ENCODE peak calls at places on chromosomes 12 and 14, in five cellular contexts. K is HFF-Myc, W is A673, J is IMR-90, N is AG10803. I is an unnamed sample.

GRCh38 chr12:58811346-58811745 is 109.0 kb downstream of the LRIG3 start:
- DNase-seq in K (no peak), W (no peak), J (no peak), N (no peak), I (no peak)

GRCh38 chr14:85532981-85533820 is 3.3 kb downstream of the FLRT2 start:
- DNase-seq in K (no peak), W (peak; percentile 96), J (peak; percentile 87), N (peak; percentile 87), I (peak; percentile 90)

GRCh38 chr14:70995671-70996070 is 88.4 kb downstream of the PCNX1 start:
- DNase-seq in K (no peak), W (no peak), J (peak; percentile 6), N (peak; percentile 8), I (peak; percentile 33)

GRCh38 chr14:69749956-69750355 is 17.0 kb upstream of the SRSF5 start:
- DNase-seq in K (no peak), W (no peak), J (no peak), N (no peak), I (no peak)

GRCh38 chr12:14768823-14769405 is 34.4 kb downstream of the WBP11 start:
- DNase-seq in K (no peak), W (no peak), J (peak; percentile 44), N (peak; percentile 22), I (peak; percentile 37)

GRCh38 chr12:25320123-25321006 is 69.6 kb upstream of the KRAS start:
- DNase-seq in K (no peak), W (peak; percentile 24), J (no peak), N (peak; percentile 24), I (no peak)

GRCh38 chr12:70604662-70605061 is 32.6 kb downstream of the PTPRB start:
- DNase-seq in K (no peak), W (no peak), J (no peak), N (no peak), I (no peak)

GRCh38 chr12:93785262-93786010 is 108.3 kb downstream of the CRADD start:
- DNase-seq in K (peak; percentile 91), W (peak; percentile 52), J (peak; percentile 97), N (peak; percentile 96), I (peak; percentile 96)

GRCh38 chr14:105890474-105891220 is 364.3 kb downstream of the TMEM121 start:
- DNase-seq in K (no peak), W (no peak), J (no peak), N (no peak), I (no peak)

DNA sequence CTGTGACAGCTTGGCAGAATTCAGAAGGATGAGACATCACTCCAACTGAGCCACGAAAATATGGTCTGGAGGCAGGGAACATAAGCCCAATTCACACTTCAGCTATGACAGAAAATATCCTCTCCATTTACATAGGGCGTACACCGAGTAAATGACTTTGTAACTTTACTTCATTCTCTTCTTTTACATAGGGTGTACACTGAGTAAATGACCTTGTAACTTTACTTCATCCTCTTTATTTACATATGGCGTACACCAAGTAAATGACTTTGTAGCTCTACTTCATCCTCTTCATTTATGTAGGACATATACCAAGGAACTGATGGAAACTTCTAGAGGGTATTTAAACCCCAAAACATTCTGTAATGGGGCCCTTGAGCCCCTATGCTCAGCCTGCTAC is 14.1 kb upstream of the MAPKAPK5 start:
- DNase-seq in K (no peak), W (no peak), J (no peak), N (no peak), I (no peak)
- TF ChIP-seq CTCF in K (no peak), W (no peak), J (no peak), N (no peak), I (no peak)

GRCh38 chr14:37588956-37589737 is 5.9 kb downstream of the FOXA1 start:
- DNase-seq in K (no peak), W (no peak), J (no peak), N (no peak), I (no peak)

GRCh38 chr14:37590096-37590809 is 4.8 kb downstream of the FOXA1 start:
- DNase-seq in K (no peak), W (no peak), J (no peak), N (no peak), I (no peak)

GRCh38 chr14:37587438-37587837 is 7.6 kb downstream of the FOXA1 start:
- DNase-seq in K (no peak), W (no peak), J (no peak), N (no peak), I (no peak)

GRCh38 chr14:37587881-37588666 is 7.0 kb downstream of the FOXA1 start:
- DNase-seq in K (no peak), W (no peak), J (no peak), N (no peak), I (no peak)

GRCh38 chr14:37588667-37588955 is 6.4 kb downstream of the FOXA1 start:
- DNase-seq in K (no peak), W (no peak), J (no peak), N (no peak), I (no peak)
- H3K4me3 ChIP-seq in K (no peak overlapping the region), W (no peak overlapping the region), J (no peak overlapping the region), N (no peak overlapping the region), I (no peak overlapping the region)

DNA sequence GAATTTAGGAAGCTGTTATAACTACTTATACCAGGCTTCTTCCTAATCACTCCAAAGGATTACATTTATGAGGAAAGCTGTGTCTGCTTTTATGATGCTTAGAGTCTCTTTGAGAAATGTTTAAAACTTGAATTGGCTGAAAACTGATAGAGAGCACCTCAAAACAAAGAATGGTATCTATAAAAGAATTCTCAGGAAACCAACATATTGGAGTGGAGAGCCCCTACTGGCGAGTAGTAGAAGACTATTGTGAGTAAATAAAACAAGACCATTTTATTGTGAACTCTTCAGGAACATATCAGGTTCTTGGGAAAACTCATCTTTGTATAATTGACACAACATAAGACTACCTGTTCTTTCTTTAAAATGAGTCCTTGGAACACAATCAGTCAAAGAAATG is 578.6 kb downstream of the RERGL start:
- DNase-seq in K (no peak), W (peak; percentile 24), J (no peak), N (no peak), I (no peak)
- TF ChIP-seq CTCF in K (no peak), W (peak; percentile 46), J (no peak), N (no peak), I (no peak)

GRCh38 chr14:65303902-65304222 is 108.7 kb upstream of the FUT8 start:
- DNase-seq in K (no peak), W (no peak), J (no peak), N (no peak), I (no peak)
- H3K4me3 ChIP-seq in K (no peak overlapping the region), W (no peak overlapping the region), J (no peak overlapping the region), N (no peak overlapping the region), I (no peak overlapping the region)

GRCh38 chr12:77202457-77203060 is 137.2 kb upstream of the E2F7 start:
- DNase-seq in K (no peak), W (no peak), J (no peak), N (peak; percentile 25), I (no peak)

DNA sequence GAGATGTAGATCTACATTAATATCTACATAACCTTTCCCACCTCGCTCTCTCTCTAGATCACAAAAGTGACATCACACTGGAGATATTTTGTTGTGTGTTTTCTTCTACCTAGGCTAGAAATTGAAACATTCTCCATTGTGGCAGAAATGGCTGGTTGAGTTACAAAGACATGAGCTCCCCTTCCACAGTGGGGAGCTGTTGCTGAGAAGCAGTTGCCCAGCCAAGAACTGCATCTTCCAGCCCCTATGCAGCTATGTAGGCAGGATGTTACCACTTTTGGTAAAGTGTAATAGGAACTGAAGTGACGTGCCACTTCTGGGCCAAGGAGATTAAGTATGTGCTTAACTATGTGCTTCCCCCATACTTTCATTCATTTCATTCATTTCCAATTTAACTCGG is 138.7 kb upstream of the E2F7 start:
- DNase-seq in K (no peak), W (peak; percentile 26), J (peak; percentile 5), N (no peak), I (peak; percentile 19)
- TF ChIP-seq CTCF in K (peak; percentile 13), W (peak; percentile 40), J (peak; percentile 6), N (no peak), I (peak; percentile 34)